ENCODE peak calls at places on chromosomes 4 and X, in eight cellular contexts. P is mammary epithelial cell, K is A549, W is tibial artery, C is adrenal gland, O is breast epithelium, L is heart left ventricle, F is stomach. V is an unnamed sample.

GRCh38 chrX:17373337-17373736 is 1.7 kb upstream of the NHS start:
- DNase-seq in P (no peak), K (no peak), W (no peak), C (no peak), O (no peak), L (peak), F (no peak), V (no peak)

GRCh38 chrX:109704563-109704962 is 28.5 kb downstream of the ACSL4 start:
- DNase-seq in P (no peak), K (no peak), W (no peak), C (no peak), O (no peak), L (no peak), F (no peak), V (no peak)

GRCh38 chr4:85548116-85548515 is 73.2 kb downstream of the ARHGAP24 start:
- DNase-seq in P (no peak), K (peak), W (no peak), C (no peak), O (no peak), L (no peak), F (no peak), V (no peak)

GRCh38 chrX:127877358-127877757 is 174.8 kb downstream of the ACTRT1 start:
- DNase-seq in P (no peak), K (no peak), W (no peak), C (no peak), O (no peak), L (no peak), F (no peak), V (no peak)

GRCh38 chrX:81263067-81263466 is 61.2 kb downstream of the SH3BGRL start:
- DNase-seq in P (no peak), K (no peak), W (no peak), C (no peak), O (no peak), L (no peak), F (no peak), V (no peak)

GRCh38 chr4:138021116-138021820 is 220.9 kb downstream of the SLC7A11 start:
- DNase-seq in P (no peak), K (no peak), W (no peak), C (no peak), O (no peak), L (no peak), F (no peak), V (no peak)

GRCh38 chr4:17260395-17260907 is 251.4 kb downstream of the QDPR start:
- DNase-seq in P (no peak), K (no peak), W (no peak), C (no peak), O (no peak), L (no peak), F (no peak), V (no peak)

GRCh38 chr4:147768113-147768512 is 36.2 kb downstream of the ARHGAP10 start:
- DNase-seq in P (peak), K (peak), W (no peak), C (no peak), O (no peak), L (no peak), F (no peak), V (peak)

GRCh38 chrX:75038925-75039324 is 113.7 kb upstream of the NEXMIF start:
- DNase-seq in P (peak), K (peak), W (no peak), C (no peak), O (no peak), L (no peak), F (no peak), V (no peak)

GRCh38 chr4:152943673-152944072 is 7.5 kb downstream of the FHDC1 start:
- DNase-seq in P (no peak), K (no peak), W (no peak), C (no peak), O (no peak), L (no peak), F (no peak), V (no peak)

GRCh38 chr4:19707876-19708275 is 543.8 kb upstream of the SLIT2 start:
- DNase-seq in P (no peak), K (no peak), W (no peak), C (no peak), O (no peak), L (no peak), F (no peak), V (no peak)

GRCh38 chrX:13398073-13398823 is 78.4 kb upstream of the ATXN3L start:
- DNase-seq in P (peak), K (peak), W (peak), C (peak), O (no peak), L (peak), F (peak), V (peak)

GRCh38 chr4:156377036-156377700 is 423.5 kb upstream of the CTSO start:
- DNase-seq in P (peak), K (no peak), W (no peak), C (no peak), O (no peak), L (no peak), F (no peak), V (no peak)

GRCh38 chr4:153022233-153022632 is 86.1 kb downstream of the FHDC1 start:
- DNase-seq in P (peak), K (no peak), W (no peak), C (no peak), O (no peak), L (no peak), F (peak), V (peak)

GRCh38 chrX:53239474-53239873 is 14.5 kb upstream of the KDM5C start:
- DNase-seq in P (no peak), K (peak), W (no peak), C (no peak), O (no peak), L (no peak), F (no peak), V (no peak)

GRCh38 chr4:69727924-69728323 is 32.5 kb downstream of the SULT1B1 start:
- DNase-seq in P (no peak), K (no peak), W (no peak), C (no peak), O (no peak), L (no peak), F (no peak), V (no peak)

GRCh38 chrX:129726307-129727111 is 12.3 kb upstream of the XPNPEP2 start:
- DNase-seq in P (peak), K (peak), W (peak), C (peak), O (peak), L (peak), F (peak), V (peak)

GRCh38 chrX:21946925-21947641 is 6.6 kb downstream of the SMS start:
- DNase-seq in P (peak), K (no peak), W (no peak), C (no peak), O (no peak), L (no peak), F (no peak), V (no peak)

GRCh38 chrX:38172596-38172995 is 48.1 kb downstream of the SRPX start:
- DNase-seq in P (peak), K (no peak), W (no peak), C (no peak), O (no peak), L (no peak), F (no peak), V (no peak)

GRCh38 chr4:17941731-17942130 is 79.8 kb downstream of the LCORL start:
- DNase-seq in P (peak), K (no peak), W (no peak), C (no peak), O (no peak), L (no peak), F (no peak), V (no peak)

GRCh38 chrX:3184176-3184930 is 143.1 kb downstream of the ARSF start:
- DNase-seq in P (no peak), K (no peak), W (peak), C (no peak), O (no peak), L (no peak), F (no peak), V (no peak)

GRCh38 chr4:37463457-37463856 is 218.9 kb downstream of the NWD2 start:
- DNase-seq in P (no peak), K (no peak), W (no peak), C (no peak), O (no peak), L (no peak), F (no peak), V (peak)

GRCh38 chrX:37783284-37783683 is 3.4 kb downstream of the CYBB start:
- DNase-seq in P (no peak), K (no peak), W (peak), C (peak), O (no peak), L (no peak), F (no peak), V (no peak)

GRCh38 chr4:44446801-44447562 is 1.6 kb downstream of the KCTD8 start:
- DNase-seq in P (no peak), K (no peak), W (no peak), C (no peak), O (peak), L (no peak), F (peak), V (no peak)

GRCh38 chrX:47187106-47187677 is 6.4 kb upstream of the UBA1 start:
- DNase-seq in P (no peak), K (no peak), W (no peak), C (peak), O (no peak), L (no peak), F (no peak), V (no peak)

GRCh38 chr4:109908741-109909140 is 3.9 kb upstream of the EGF start:
- DNase-seq in P (no peak), K (no peak), W (no peak), C (no peak), O (no peak), L (no peak), F (no peak), V (no peak)

GRCh38 chr4:40621592-40622512 is 7.8 kb downstream of the RBM47 start:
- DNase-seq in P (peak), K (peak), W (peak), C (peak), O (peak), L (peak), F (peak), V (peak)

GRCh38 chrX:38110231-38110630 is 103.9 kb downstream of the SYTL5 start:
- DNase-seq in P (no peak), K (no peak), W (no peak), C (no peak), O (no peak), L (no peak), F (no peak), V (no peak)

GRCh38 chr4:53441564-53441963 is 64.1 kb downstream of the FIP1L1 start:
- DNase-seq in P (no peak), K (no peak), W (no peak), C (no peak), O (no peak), L (no peak), F (no peak), V (no peak)

GRCh38 chrX:101430457-101431078 is 22.5 kb downstream of the HNRNPH2 start:
- DNase-seq in P (peak), K (peak), W (no peak), C (no peak), O (no peak), L (no peak), F (no peak), V (no peak)

GRCh38 chr4:183727482-183727881 is 68.4 kb downstream of the TRAPPC11 start:
- DNase-seq in P (no peak), K (no peak), W (no peak), C (no peak), O (no peak), L (no peak), F (no peak), V (no peak)

GRCh38 chrX:108001218-108001814 is 19.1 kb upstream of the TEX13B start:
- DNase-seq in P (peak), K (peak), W (no peak), C (no peak), O (no peak), L (no peak), F (no peak), V (no peak)

GRCh38 chr4:10773010-10773409 is 88.4 kb upstream of the CLNK start:
- DNase-seq in P (no peak), K (no peak), W (no peak), C (no peak), O (no peak), L (no peak), F (no peak), V (no peak)

GRCh38 chrX:10112510-10112909 is 44.3 kb upstream of the CLCN4 start:
- DNase-seq in P (no peak), K (no peak), W (no peak), C (no peak), O (no peak), L (no peak), F (no peak), V (no peak)

GRCh38 chr4:176309046-176309445 is 10.7 kb upstream of the SPCS3 start:
- DNase-seq in P (no peak), K (no peak), W (no peak), C (no peak), O (no peak), L (no peak), F (no peak), V (peak)

GRCh38 chr4:129218355-129218754 is 122.4 kb downstream of the C4orf33 start:
- DNase-seq in P (no peak), K (peak), W (no peak), C (no peak), O (no peak), L (no peak), F (no peak), V (peak)
- TF ChIP-seq CTCF in P (no peak), K (peak), W (peak), C (peak), O (no peak), L (no peak), F (no peak), V (no peak)

DNA sequence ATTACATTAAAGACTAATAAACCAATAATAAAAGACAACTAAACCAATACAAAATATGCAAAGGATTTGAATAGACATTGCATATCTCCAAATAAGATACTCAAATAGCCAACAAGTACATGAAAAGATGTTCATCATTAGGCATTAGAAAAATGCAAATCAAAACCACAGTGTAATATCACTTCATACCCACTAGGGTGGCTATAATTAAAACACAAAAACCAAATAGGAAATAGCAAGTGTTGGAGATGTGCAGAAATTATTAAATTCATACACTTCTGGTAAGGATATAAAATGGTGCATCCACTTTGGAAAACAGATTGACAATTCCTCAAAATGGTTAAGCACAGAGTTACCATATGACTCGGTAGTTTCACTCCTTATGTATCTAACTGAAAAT is 860.8 kb upstream of the DIAPH2 start:
- DNase-seq in P (no peak), K (no peak), W (no peak), C (no peak), O (no peak), L (no peak), F (no peak), V (no peak)
- TF ChIP-seq CTCF in P (peak), K (no peak), W (no peak), C (no peak), O (no peak), L (no peak), F (peak), V (peak)

GRCh38 chr4:76276813-76277212 is 25.3 kb downstream of the FAM47E start:
- DNase-seq in P (no peak), K (no peak), W (no peak), C (no peak), O (no peak), L (no peak), F (no peak), V (no peak)

GRCh38 chr4:76279462-76279861 is 27.1 kb upstream of the STBD1 start:
- DNase-seq in P (no peak), K (peak), W (no peak), C (no peak), O (no peak), L (no peak), F (no peak), V (no peak)

GRCh38 chr4:76278583-76278982 is 27.1 kb downstream of the FAM47E start:
- DNase-seq in P (no peak), K (no peak), W (no peak), C (no peak), O (no peak), L (no peak), F (no peak), V (no peak)

GRCh38 chr4:76275486-76276126 is 24.1 kb downstream of the FAM47E start:
- DNase-seq in P (no peak), K (peak), W (no peak), C (no peak), O (no peak), L (no peak), F (no peak), V (no peak)

GRCh38 chr4:76277667-76278066 is 26.1 kb downstream of the FAM47E start:
- DNase-seq in P (no peak), K (no peak), W (no peak), C (no peak), O (no peak), L (no peak), F (no peak), V (no peak)
- TF ChIP-seq CTCF in P (no peak), K (no peak), W (no peak), C (no peak), O (no peak), L (no peak), F (no peak), V (no peak)

GRCh38 chrX:140273921-140274320 is 230.9 kb downstream of the SOX3 start:
- DNase-seq in P (no peak), K (no peak), W (no peak), C (no peak), O (no peak), L (no peak), F (no peak), V (no peak)
- TF ChIP-seq CTCF in P (no peak), K (no peak), W (no peak), C (no peak), O (no peak), L (no peak), F (no peak), V (no peak)

GRCh38 chr4:7771056-7771455 is 168.6 kb downstream of the AFAP1 start:
- DNase-seq in P (peak), K (no peak), W (no peak), C (no peak), O (no peak), L (no peak), F (no peak), V (no peak)

GRCh38 chr4:7769308-7769841 is 170.3 kb downstream of the AFAP1 start:
- DNase-seq in P (no peak), K (no peak), W (no peak), C (no peak), O (no peak), L (peak), F (no peak), V (no peak)

GRCh38 chr4:7770675-7771050 is 169.0 kb downstream of the AFAP1 start:
- DNase-seq in P (no peak), K (no peak), W (peak), C (no peak), O (no peak), L (peak), F (no peak), V (no peak)

GRCh38 chr4:7768736-7769135 is 170.9 kb downstream of the AFAP1 start:
- DNase-seq in P (no peak), K (no peak), W (no peak), C (no peak), O (no peak), L (peak), F (no peak), V (no peak)

DNA sequence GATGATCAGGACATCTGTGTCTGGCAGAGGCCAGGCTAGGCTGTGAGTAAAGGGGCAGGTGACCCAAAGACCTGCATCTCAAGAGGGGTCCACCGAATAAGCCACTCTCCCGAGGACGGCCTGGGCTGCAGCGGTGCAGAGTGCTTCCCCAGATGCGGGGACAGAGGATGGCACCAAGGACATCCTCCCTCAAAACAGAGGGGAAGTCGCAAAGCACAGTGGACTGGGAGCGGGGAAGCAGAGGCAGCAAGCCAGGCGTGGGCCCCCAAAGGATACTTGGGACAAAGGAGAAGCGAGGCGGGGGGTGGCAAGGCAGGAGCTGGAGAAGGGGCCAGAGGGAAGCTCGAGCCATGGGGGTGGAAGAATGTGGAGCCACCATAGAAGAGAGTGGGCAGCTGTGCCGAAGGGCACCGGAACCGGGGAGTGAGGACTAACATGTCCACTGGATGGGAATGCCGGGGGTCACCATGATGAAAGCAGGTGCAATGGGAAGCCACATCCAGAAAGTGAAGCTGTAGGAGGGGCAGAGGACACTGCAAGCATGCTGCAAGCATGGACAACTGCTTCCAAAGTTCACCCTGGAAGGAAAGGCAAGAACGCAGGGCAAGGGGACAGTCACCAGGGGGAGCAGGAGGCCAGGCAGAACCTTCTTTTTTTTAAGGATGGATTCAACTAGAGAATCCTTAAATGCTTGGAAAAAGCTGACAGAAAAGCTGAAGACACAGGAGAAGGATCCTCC is 169.6 kb downstream of the AFAP1 start:
- DNase-seq in P (no peak), K (peak), W (no peak), C (no peak), O (peak), L (peak), F (no peak), V (no peak)
- TF ChIP-seq CTCF in P (peak), K (peak), W (peak), C (peak), O (no peak), L (peak), F (peak), V (peak)

GRCh38 chr4:188370781-188371180 is 231.5 kb downstream of the TRIML1 start:
- DNase-seq in P (no peak), K (no peak), W (no peak), C (no peak), O (no peak), L (no peak), F (no peak), V (no peak)

GRCh38 chr4:188372051-188372450 is 232.8 kb downstream of the TRIML1 start:
- DNase-seq in P (peak), K (no peak), W (no peak), C (no peak), O (no peak), L (no peak), F (no peak), V (no peak)

GRCh38 chr4:188374870-188375269 is 235.6 kb downstream of the TRIML1 start:
- DNase-seq in P (no peak), K (no peak), W (no peak), C (no peak), O (no peak), L (no peak), F (no peak), V (no peak)

DNA sequence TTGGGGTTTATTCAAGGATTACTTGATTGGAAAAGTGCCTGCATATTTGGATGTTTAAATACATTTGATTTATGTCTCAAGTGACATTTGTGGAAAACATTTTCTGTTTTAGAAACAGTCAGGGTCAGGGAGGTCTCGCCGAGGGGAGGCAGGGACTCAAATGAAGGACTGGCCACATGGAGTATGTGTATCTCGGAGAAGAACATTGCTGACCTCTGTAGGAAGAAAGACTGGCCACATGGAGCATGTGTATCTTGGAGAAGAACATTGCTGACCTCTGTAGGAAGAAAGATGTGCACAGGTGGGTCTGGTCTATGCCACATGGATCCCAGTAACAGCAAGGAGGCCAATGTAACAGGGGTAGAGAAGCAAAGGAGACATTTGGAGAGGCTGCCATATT is 233.6 kb downstream of the TRIML1 start:
- DNase-seq in P (peak), K (peak), W (no peak), C (peak), O (no peak), L (no peak), F (no peak), V (no peak)
- TF ChIP-seq CTCF in P (no peak), K (peak), W (no peak), C (peak), O (no peak), L (no peak), F (no peak), V (no peak)

GRCh38 chrX:57573754-57574153 is 18.1 kb upstream of the ZXDB start:
- DNase-seq in P (no peak), K (no peak), W (no peak), C (no peak), O (no peak), L (no peak), F (no peak), V (no peak)
- TF ChIP-seq CTCF in P (peak), K (peak), W (no peak), C (peak), O (no peak), L (peak), F (peak), V (peak)

GRCh38 chr4:75555294-75556164 is at the start of gene ODAPH:
- DNase-seq in P (peak), K (peak), W (no peak), C (no peak), O (no peak), L (no peak), F (no peak), V (peak)
- TF ChIP-seq CTCF in P (peak), K (no peak), W (no peak), C (no peak), O (no peak), L (no peak), F (no peak), V (no peak)

GRCh38 chr4:21790437-21791029 is 158.0 kb downstream of the KCNIP4 start:
- DNase-seq in P (peak), K (peak), W (no peak), C (no peak), O (no peak), L (no peak), F (no peak), V (no peak)
- TF ChIP-seq CTCF in P (peak), K (peak), W (peak), C (peak), O (no peak), L (peak), F (peak), V (peak)